ENCODE peak calls at places on chromosomes 11 and 22, in four cellular contexts. H, U, D and C are unnamed samples.

GRCh38 chr11:64745219-64745522 is 1.2 kb upstream of the RASGRP2 start:
- DNase-seq in H (peak; percentile 86), D (peak; percentile 71), U (peak; percentile 90), C (peak; percentile 79)

GRCh38 chr22:29994941-29995340 is 85.3 kb upstream of the HORMAD2 start:
- DNase-seq in D (no peak), U (no peak), H (no peak), C (peak; percentile 39)

GRCh38 chr22:45211848-45212247 is 28.8 kb downstream of the KIAA0930 start:
- DNase-seq in H (no peak), D (no peak), U (no peak), C (no peak)

GRCh38 chr22:33166206-33166605 is 108.0 kb upstream of the SYN3 start:
- DNase-seq in U (no peak), H (no peak), D (no peak), C (no peak)

GRCh38 chr11:49208006-49208721 is at the start of gene FOLH1:
- DNase-seq in D (no peak), H (peak; percentile 24), U (peak; percentile 21), C (peak; percentile 26)

GRCh38 chr11:130715085-130715932 is 201.0 kb downstream of the SNX19 start:
- DNase-seq in H (no peak), D (no peak), U (no peak), C (no peak)

GRCh38 chr22:42275970-42276369 is 5.5 kb upstream of the TCF20 start:
- DNase-seq in D (no peak), H (no peak), U (no peak), C (no peak)

GRCh38 chr22:29082826-29083545 is 10.2 kb downstream of the KREMEN1 start:
- DNase-seq in D (no peak), H (no peak), U (no peak), C (no peak)

GRCh38 chr11:2860636-2861035 is 24.9 kb downstream of the CDKN1C start:
- DNase-seq in D (peak; percentile 51), U (no peak), H (no peak), C (no peak)

GRCh38 chr11:11964774-11965150 is 43.7 kb downstream of the DKK3 start:
- DNase-seq in U (no peak), H (no peak), D (no peak), C (no peak)

GRCh38 chr11:85736121-85736520 is 50.1 kb upstream of the CCDC89 start:
- DNase-seq in D (no peak), H (no peak), U (no peak), C (no peak)
- H3K4me1 ChIP-seq in D (no peaks in the 10 kb centered on the region), H (peaks cover 40% of the 10 kb centered on the region), U (peaks cover 22% of the 10 kb centered on the region), C (no peaks in the 10 kb centered on the region)

GRCh38 chr11:107011977-107012376 is 6.3 kb downstream of the GUCY1A2 start:
- DNase-seq in D (no peak), H (no peak), U (no peak), C (no peak)

GRCh38 chr11:107006076-107006833 is 12.0 kb downstream of the GUCY1A2 start:
- DNase-seq in D (no peak), U (no peak), H (no peak), C (no peak)

GRCh38 chr11:107014871-107015270 is 3.4 kb downstream of the GUCY1A2 start:
- DNase-seq in D (no peak), H (no peak), U (no peak), C (no peak)

DNA sequence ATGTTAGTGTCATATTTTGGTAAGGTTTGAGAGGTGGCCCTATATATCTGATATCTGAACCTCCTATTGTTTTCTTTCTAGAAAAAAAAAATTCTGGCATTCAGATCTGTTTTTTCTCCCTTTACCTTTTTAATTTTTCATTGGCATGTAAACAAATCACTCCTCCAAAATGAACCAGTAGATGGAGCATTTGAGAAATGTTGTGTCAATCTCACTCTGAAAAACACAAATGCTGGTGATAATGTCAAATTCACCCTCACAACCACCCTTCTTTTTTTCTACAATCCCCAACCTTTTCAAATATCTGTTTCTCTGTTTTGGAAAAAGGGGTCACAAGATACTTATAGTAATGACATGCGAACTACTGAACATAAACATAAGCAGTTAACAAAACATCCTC is 9.1 kb downstream of the GUCY1A2 start:
- DNase-seq in H (no peak), U (no peak), D (no peak), C (no peak)
- TF ChIP-seq CTCF in H (no peak), U (no peak), D (no peak), C (no peak)

DNA sequence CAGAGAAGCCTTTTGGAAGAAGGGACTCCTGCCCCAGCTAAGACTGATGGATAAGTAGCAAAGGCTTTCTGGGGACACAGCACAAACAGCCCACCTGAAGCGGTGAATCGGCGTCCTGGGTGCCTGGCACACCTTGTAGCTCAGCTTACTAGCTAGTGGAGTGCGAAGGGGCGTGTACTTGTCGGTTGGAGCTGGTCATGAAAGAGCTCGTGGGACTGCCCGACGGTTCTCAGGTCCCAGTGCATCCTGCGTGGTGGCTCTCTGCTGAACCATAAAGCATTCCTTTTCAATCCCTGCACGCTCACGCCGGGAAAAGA is 683 bp upstream of the UVRAG start:
- DNase-seq in U (no peak), D (no peak), H (no peak), C (no peak)
- H3K4me1 ChIP-seq in U (peaks cover 59% of the 10 kb centered on the region), D (peaks cover 29% of the 10 kb centered on the region), H (peaks cover 47% of the 10 kb centered on the region), C (peaks cover 17% of the 10 kb centered on the region)

DNA sequence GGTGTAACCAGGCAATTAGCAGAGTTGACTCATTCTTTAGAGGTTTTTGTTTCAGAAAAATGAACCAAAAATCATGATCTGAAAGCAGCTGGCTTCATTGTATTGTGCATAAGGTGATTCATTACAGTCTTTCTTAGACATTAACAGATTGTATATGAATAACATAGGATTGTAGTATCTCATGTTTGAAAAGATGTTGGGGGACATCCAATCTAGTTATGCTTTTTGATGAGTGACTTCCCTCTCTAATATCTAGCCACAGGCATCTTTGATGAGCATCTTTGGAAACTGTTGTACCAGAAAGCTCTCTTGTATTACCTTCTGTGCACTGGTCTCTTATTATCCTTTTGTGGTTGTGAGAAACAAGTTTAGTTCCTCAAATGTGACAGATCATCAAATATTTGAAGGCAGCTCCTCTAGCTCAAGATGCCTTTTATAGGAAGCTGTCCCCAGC is 8.3 kb downstream of the GRK3 start:
- DNase-seq in U (no peak), H (no peak), D (no peak), C (no peak)
- TF ChIP-seq CTCF in U (no peak), H (no peak), D (no peak), C (no peak)

GRCh38 chr22:38700271-38700788 is 413 bp downstream of the JOSD1 start:
- DNase-seq in U (peak; percentile 81), D (peak; percentile 79), H (peak; percentile 78), C (peak; percentile 87)
- H3K4me1 ChIP-seq in U (peaks cover 62% of the 10 kb centered on the region), D (peaks cover 61% of the 10 kb centered on the region), H (peaks cover 63% of the 10 kb centered on the region), C (peaks cover 43% of the 10 kb centered on the region)

DNA sequence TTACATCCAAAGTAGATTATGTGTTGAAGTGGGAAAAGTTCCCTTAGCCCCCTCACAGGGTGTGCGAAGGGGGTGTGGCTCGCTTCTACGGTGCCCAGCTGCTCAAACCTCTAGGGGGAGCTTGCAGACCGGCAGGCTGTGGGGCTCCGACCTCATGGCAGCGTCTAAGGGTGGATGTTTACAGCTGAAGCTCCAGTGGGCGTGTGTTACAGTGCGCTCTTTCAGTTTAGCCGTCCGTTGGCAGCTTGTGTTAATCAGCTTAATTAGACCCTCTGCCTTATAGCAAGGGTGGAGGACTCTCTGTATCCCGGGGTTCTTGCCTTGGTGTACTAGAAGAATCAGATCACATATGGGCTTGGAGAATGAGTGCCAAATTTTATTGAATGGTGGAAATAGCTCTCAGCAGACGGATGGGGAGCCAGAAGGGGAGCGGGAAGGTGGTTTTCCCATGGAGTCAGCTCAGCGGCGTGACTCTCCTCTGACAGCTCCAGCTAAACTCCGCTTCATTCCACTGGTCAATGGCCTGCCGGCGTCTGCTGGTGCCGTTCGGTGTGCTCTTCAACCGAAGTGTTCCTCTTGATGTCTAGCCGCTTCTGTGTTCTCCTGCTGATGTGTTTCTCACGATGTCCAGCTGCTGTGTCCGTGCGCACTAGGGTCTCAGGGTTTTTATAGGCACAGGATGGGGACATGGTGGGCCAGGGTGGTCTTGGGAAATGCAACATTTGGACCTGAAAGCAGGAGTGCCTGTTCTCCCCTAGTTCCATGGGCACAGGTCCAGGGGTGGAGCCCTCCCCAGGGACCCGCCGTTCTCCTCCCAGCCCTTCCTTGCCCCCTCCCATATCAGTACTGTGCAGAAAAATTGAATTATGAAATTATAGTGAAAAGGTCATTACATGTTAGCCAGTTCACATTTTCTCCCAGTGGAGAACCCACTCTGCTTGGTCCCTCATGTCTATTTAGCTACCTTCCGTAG is 28.6 kb upstream of the OR10G7 start:
- DNase-seq in D (no peak), U (no peak), H (peak; percentile 24), C (peak; percentile 62)
- TF ChIP-seq CTCF in D (peak; percentile 18), U (no peak), H (peak; percentile 25), C (peak; percentile 35)

GRCh38 chr11:111980062-111980461 is 42.9 kb downstream of the DIXDC1 start:
- DNase-seq in D (no peak), H (no peak), U (no peak), C (no peak)
- H3K4me1 ChIP-seq in D (peaks cover 51% of the 10 kb centered on the region), H (peaks cover 76% of the 10 kb centered on the region), U (peaks cover 19% of the 10 kb centered on the region), C (peaks cover 16% of the 10 kb centered on the region)

GRCh38 chr11:134592391-134592990 is 180.4 kb upstream of the B3GAT1 start:
- DNase-seq in U (no peak), D (peak; percentile 44), H (no peak), C (peak; percentile 82)
- TF ChIP-seq CTCF in U (peak; percentile 8), D (no peak), H (no peak), C (no peak)